ENCODE peak calls at places on chromosomes 7 and 10, in eight cellular contexts. K is K562, U is GM23338, G is SK-N-SH, Q is GM12878, O is Panc1, S is HepG2, F is HCT116. B is an unnamed sample.
A peak's percentile ranks its signal among the peaks of the same experiment; 100 is the strongest.

GRCh38 chr10:65518379-65518778 is 1407.5 kb upstream of the LRRTM3 start:
- DNase-seq in G (no peak), O (no peak), S (peak; percentile 31), K (no peak), F (peak; percentile 8), Q (no peak), U (no peak), B (no peak)

GRCh38 chr10:29757551-29758297 is 123.0 kb upstream of the SVIL start:
- DNase-seq in O (no peak), U (no peak), F (peak; percentile 85), Q (no peak), S (no peak), G (no peak), K (no peak), B (no peak)

GRCh38 chr7:110296321-110296720 is 794.6 kb upstream of the LRRN3 start:
- DNase-seq in S (no peak), Q (no peak), U (no peak), G (no peak), F (no peak), O (no peak), K (no peak), B (no peak)

GRCh38 chr7:101179117-101179779 is 845 bp downstream of the NAT16 start:
- DNase-seq in U (peak; percentile 78), F (no peak), Q (no peak), O (no peak), S (no peak), K (peak; percentile 29), G (peak; percentile 81), B (no peak)

GRCh38 chr7:140349172-140349771 is 49.1 kb downstream of the SLC37A3 start:
- DNase-seq in S (no peak), O (no peak), Q (no peak), U (no peak), G (peak; percentile 42), F (no peak), K (no peak), B (no peak)

GRCh38 chr10:128527730-128528129 is 401.5 kb upstream of the MKI67 start:
- DNase-seq in Q (no peak), S (no peak), K (no peak), G (no peak), U (no peak), O (no peak), F (no peak), B (no peak)

GRCh38 chr10:12768156-12768731 is 233.3 kb downstream of the CCDC3 start:
- DNase-seq in K (no peak), S (no peak), Q (no peak), F (no peak), O (peak; percentile 2), G (no peak), U (peak; percentile 77), B (no peak)

GRCh38 chr7:85023066-85023687 is 163.7 kb downstream of the SEMA3D start:
- DNase-seq in F (peak; percentile 34), Q (no peak), S (peak; percentile 21), O (no peak), G (no peak), K (peak; percentile 43), U (peak; percentile 72), B (no peak)

GRCh38 chr10:8048281-8049008 is 6.0 kb upstream of the GATA3 start:
- DNase-seq in F (no peak), S (no peak), Q (no peak), U (peak; percentile 27), O (no peak), G (peak; percentile 64), K (no peak), B (no peak)

GRCh38 chr7:119959811-119960210 is 313.2 kb upstream of the KCND2 start:
- DNase-seq in Q (no peak), G (no peak), S (no peak), F (no peak), O (no peak), K (no peak), U (no peak), B (no peak)

GRCh38 chr7:101234636-101235035 is 3.0 kb downstream of the CLDN15 start:
- DNase-seq in F (no peak), S (no peak), Q (no peak), K (no peak), O (no peak), G (peak; percentile 41), U (no peak), B (no peak)

GRCh38 chr10:113959383-113959760 is 84.3 kb upstream of the ADRB1 start:
- DNase-seq in Q (no peak), G (no peak), S (no peak), F (no peak), K (no peak), O (no peak), U (no peak), B (no peak)

GRCh38 chr7:44854644-44855364 is 6.9 kb upstream of the H2AZ2 start:
- DNase-seq in F (no peak), G (no peak), Q (no peak), U (no peak), S (no peak), K (no peak), O (no peak), B (no peak)

GRCh38 chr7:137454169-137455166 is 110.9 kb upstream of the PTN start:
- DNase-seq in U (peak; percentile 66), S (peak; percentile 24), G (peak; percentile 57), O (peak; percentile 20), K (peak; percentile 60), Q (no peak), F (no peak), B (no peak)
- TF ChIP-seq POLR2AphosphoS5 in U (no peak), S (no peak), G (no peak), O (no peak), K (no peak), Q (no peak), F (no peak), B (no peak)

GRCh38 chr7:6589151-6589828 is 531 bp upstream of the INTS15 start:
- DNase-seq in U (peak; percentile 21), K (no peak), F (no peak), S (no peak), G (no peak), Q (no peak), O (no peak), B (no peak)
- TF ChIP-seq REST in U (no peak), K (no peak), F (no peak), S (no peak), G (no peak), Q (no peak), O (no peak), B (no peak)

DNA sequence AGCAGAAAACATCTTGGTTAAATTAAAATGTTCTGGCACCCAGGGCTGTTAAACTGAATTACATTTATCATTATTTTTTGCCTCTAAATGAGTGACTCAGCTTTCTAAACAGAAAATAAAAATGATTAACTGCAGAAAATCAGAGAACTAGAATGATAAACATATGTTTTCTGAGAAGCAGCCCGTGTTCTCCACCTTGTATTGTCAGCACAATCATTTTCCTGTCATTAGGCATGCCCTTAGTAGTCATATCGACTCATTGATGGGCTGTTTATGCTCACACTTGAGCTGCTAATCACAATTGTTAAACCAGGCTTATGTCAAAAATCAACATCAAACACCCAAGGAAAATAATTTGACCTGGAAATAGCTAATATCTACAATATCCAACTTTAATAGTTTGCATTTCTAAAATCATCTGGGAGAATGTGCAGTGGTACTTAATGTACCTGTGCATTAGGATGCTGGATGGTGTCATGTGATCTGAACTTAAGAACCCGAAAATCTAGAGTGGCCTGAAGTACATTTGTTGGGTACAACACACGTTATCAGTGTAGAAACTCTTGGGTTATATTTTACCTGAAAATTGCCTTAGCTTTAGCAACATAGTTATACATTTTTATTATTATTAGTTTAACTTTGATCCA is 2.3 kb downstream of the MDFIC start:
- DNase-seq in Q (no peak), K (no peak), S (no peak), G (no peak), O (no peak), F (no peak), U (no peak), B (no peak)
- H3K27ac ChIP-seq in Q (peak overlapping the region; percentile 92), K (no peak overlapping the region), S (no peak overlapping the region), G (no peak overlapping the region), O (no peak overlapping the region), F (no peak overlapping the region), U (no peak overlapping the region), B (peak overlapping the region; percentile 79)

DNA sequence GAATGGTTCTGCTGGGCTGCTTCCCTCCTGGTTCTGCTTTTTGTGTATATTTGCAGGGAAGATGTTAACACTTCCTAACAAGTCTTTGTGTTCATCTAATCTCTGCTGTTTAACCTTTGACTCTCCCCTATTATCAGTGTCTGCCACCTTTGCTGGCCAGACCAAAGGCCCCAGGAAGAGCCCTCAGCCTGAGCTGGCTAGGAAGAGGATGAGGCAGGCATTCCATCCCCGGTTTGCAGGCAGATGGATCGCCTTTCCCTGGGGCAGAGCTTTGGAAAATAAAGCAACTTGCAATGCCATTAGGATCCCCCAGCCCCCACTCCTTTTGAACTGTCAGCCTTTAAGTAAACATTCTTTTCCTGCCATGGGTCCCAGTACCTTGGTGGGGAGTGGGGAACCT is 19.0 kb downstream of the DPCD start:
- DNase-seq in O (no peak), G (no peak), Q (no peak), S (no peak), U (peak; percentile 20), K (no peak), F (no peak), B (no peak)
- TF ChIP-seq POLR2AphosphoS5 in O (no peak), G (no peak), Q (no peak), S (no peak), U (no peak), K (no peak), F (no peak), B (no peak)

DNA sequence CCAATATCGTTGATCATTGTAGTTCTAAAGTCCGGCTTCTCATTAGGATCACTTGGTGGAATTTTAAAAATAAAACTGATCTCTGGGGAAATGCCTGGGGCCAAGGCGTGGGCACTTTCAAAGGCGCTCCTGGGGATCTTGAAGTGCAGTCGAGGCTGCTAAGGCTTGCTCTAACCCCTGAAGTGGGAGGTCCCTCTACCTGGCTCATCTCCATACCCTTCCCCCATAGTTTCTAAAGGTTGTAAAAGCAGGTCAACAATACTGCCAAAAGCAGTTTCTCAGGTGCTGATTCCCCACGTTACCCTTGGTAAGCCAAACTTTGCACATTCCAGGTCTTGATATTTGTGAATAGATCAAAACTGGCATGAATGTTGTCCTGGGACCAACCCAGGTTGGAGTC is 79.0 kb upstream of the SP8 start:
- DNase-seq in K (no peak), G (no peak), F (no peak), O (no peak), U (peak; percentile 55), S (no peak), Q (no peak), B (no peak)
- TF ChIP-seq REST in K (no peak), G (no peak), F (no peak), O (no peak), U (no peak), S (no peak), Q (no peak), B (no peak)

GRCh38 chr7:138773817-138774216 is 24.0 kb upstream of the TMEM213 start:
- DNase-seq in F (no peak), K (no peak), U (peak; percentile 84), S (no peak), G (no peak), O (no peak), Q (no peak), B (no peak)
- H3K27ac ChIP-seq in F (no peak overlapping the region), K (no peak overlapping the region), U (peak overlapping the region; percentile 3), S (no peak overlapping the region), G (no peak overlapping the region), O (no peak overlapping the region), Q (no peak overlapping the region), B (no peak overlapping the region)